ENCODE peak calls at places on chromosomes 4 and X, in six cellular contexts. Y is fibroblast of mammary gland; M is activated CD8-positive, alpha-beta memory T cell treated with anti-CD3 and anti-CD28 coated beads for 1 hour; Q is EL; P is lower leg skin; H is AG08395. L is an unnamed sample.

GRCh38 chr4:23861897-23862296 is 27.9 kb downstream of the PPARGC1A start:
- DNase-seq in M (no peak), Q (no peak), H (no peak), P (no peak), Y (no peak), L (no peak)

GRCh38 chr4:101349346-101350064 is 2.2 kb upstream of the PPP3CA start:
- DNase-seq in Y (peak; percentile 35), H (no peak), M (no peak), Q (peak; percentile 29), P (peak; percentile 49), L (peak; percentile 62)

GRCh38 chr4:148443550-148444295 is 1.5 kb upstream of the NR3C2 start:
- DNase-seq in M (peak; percentile 1), Y (no peak), Q (no peak), H (no peak), P (peak; percentile 20), L (no peak)

GRCh38 chr4:19905006-19905405 is 346.7 kb upstream of the SLIT2 start:
- DNase-seq in Y (peak; percentile 21), M (no peak), H (no peak), Q (no peak), P (no peak), L (no peak)

GRCh38 chr4:106444557-106444956 is 76.0 kb upstream of the GIMD1 start:
- DNase-seq in Q (peak; percentile 79), H (no peak), P (no peak), M (no peak), Y (no peak), L (peak; percentile 3)

GRCh38 chrX:134423606-134424005 is 36.4 kb upstream of the HPRT1 start:
- DNase-seq in M (no peak), Y (peak; percentile 50), H (peak; percentile 44), Q (peak; percentile 11), P (no peak), L (peak; percentile 3)

GRCh38 chr4:5133933-5134594 is 82.8 kb downstream of the STK32B start:
- DNase-seq in P (no peak), Y (no peak), Q (no peak), H (no peak), M (no peak), L (no peak)

GRCh38 chr4:86508436-86508835 is 85.7 kb upstream of the PTPN13 start:
- DNase-seq in Y (peak; percentile 56), P (no peak), M (no peak), Q (peak; percentile 71), H (peak; percentile 48), L (peak; percentile 66)

GRCh38 chr4:33161202-33161601 is 2441.0 kb downstream of the PCDH7 start:
- DNase-seq in Y (no peak), H (no peak), P (no peak), M (no peak), Q (no peak), L (no peak)

GRCh38 chr4:7719354-7720174 is 220.1 kb downstream of the AFAP1 start:
- DNase-seq in M (peak; percentile 13), H (peak; percentile 78), P (no peak), Q (peak; percentile 38), Y (peak; percentile 19), L (no peak)

GRCh38 chr4:78100060-78100459 is 42.9 kb downstream of the FRAS1 start:
- DNase-seq in Y (peak; percentile 74), P (no peak), H (peak; percentile 38), M (no peak), Q (no peak), L (no peak)

GRCh38 chrX:102959471-102959870 is 22.4 kb downstream of the RAB40AL start:
- DNase-seq in H (peak; percentile 44), Y (peak; percentile 47), Q (peak; percentile 95), P (no peak), M (no peak), L (peak; percentile 71)

GRCh38 chrX:74902806-74903205 is 22.4 kb downstream of the NEXMIF start:
- DNase-seq in P (no peak), Y (no peak), H (no peak), Q (no peak), M (no peak), L (no peak)

GRCh38 chrX:136674270-136674986 is 26.5 kb downstream of the CD40LG start:
- DNase-seq in Q (no peak), P (no peak), M (no peak), H (no peak), Y (no peak), L (no peak)

GRCh38 chrX:152897216-152898144 is at the start of gene ZNF185:
- DNase-seq in M (no peak), P (no peak), Y (no peak), Q (peak; percentile 63), H (no peak), L (no peak)

GRCh38 chr4:89078300-89078699 is 21.3 kb upstream of the FAM13A start:
- DNase-seq in H (no peak), Y (no peak), Q (no peak), M (no peak), P (no peak), L (no peak)

GRCh38 chrX:21907250-21907649 is 33.3 kb upstream of the SMS start:
- DNase-seq in H (peak; percentile 6), M (no peak), Y (no peak), P (no peak), Q (peak; percentile 1), L (no peak)

GRCh38 chr4:8703857-8704495 is 111.4 kb downstream of the CPZ start:
- DNase-seq in H (no peak), Y (no peak), M (no peak), Q (no peak), P (no peak), L (no peak)

GRCh38 chr4:48329976-48330375 is 11.4 kb upstream of the SLAIN2 start:
- DNase-seq in M (no peak), Y (peak; percentile 88), H (peak; percentile 75), Q (peak; percentile 90), P (no peak), L (peak; percentile 78)

GRCh38 chr4:6378493-6379445 is 93.6 kb downstream of the PPP2R2C start:
- DNase-seq in Y (no peak), Q (no peak), H (no peak), P (no peak), M (no peak), L (no peak)

GRCh38 chr4:169341490-169341889 is 70.7 kb upstream of the SH3RF1 start:
- DNase-seq in P (no peak), Y (peak; percentile 85), M (no peak), H (no peak), Q (peak; percentile 51), L (no peak)

GRCh38 chr4:189121336-189121735 is 819.3 kb upstream of the FRG1 start:
- DNase-seq in H (no peak), M (no peak), Y (no peak), Q (no peak), P (no peak), L (no peak)

GRCh38 chrX:132267392-132267791 is 48.1 kb upstream of the RAP2C start:
- DNase-seq in H (no peak), M (no peak), Y (no peak), P (no peak), Q (no peak), L (no peak)

GRCh38 chr4:7507381-7507780 is 72.7 kb upstream of the PSAPL1 start:
- DNase-seq in Y (no peak), P (no peak), H (peak; percentile 51), Q (no peak), M (no peak), L (no peak)

GRCh38 chr4:15895517-15895916 is 43.0 kb downstream of the FGFBP1 start:
- DNase-seq in P (no peak), Y (peak; percentile 24), H (no peak), Q (no peak), M (no peak), L (no peak)

L was measured in fibroblast of gingiva.